ENCODE peak calls at places on chromosomes 3 and 15, in four cellular contexts. W, L, A and Y are unnamed samples.

GRCh38 chr15:89381330-89381729 is 46.7 kb upstream of the POLG start:
- DNase-seq in W (no peak), L (no peak), A (no peak), Y (no peak)

GRCh38 chr15:48962662-48963523 is 826 bp downstream of the SHC4 start:
- DNase-seq in W (peak; percentile 64), L (peak; percentile 58), A (peak; percentile 25), Y (peak; percentile 52)

GRCh38 chr3:133159498-133160475 is 121.6 kb downstream of the TMEM108 start:
- DNase-seq in W (no peak), L (no peak), A (no peak), Y (no peak)

GRCh38 chr3:53243165-53243564 is 12.7 kb downstream of the TKT start:
- DNase-seq in W (peak; percentile 73), L (no peak), A (no peak), Y (no peak)

GRCh38 chr3:169818330-169818729 is 5.6 kb upstream of the LRRC34 start:
- DNase-seq in W (no peak), L (no peak), A (no peak), Y (no peak)

GRCh38 chr15:31489801-31490646 is 163.4 kb downstream of the KLF13 start:
- DNase-seq in W (peak; percentile 67), L (no peak), A (no peak), Y (no peak)

GRCh38 chr3:10248184-10248983 is at the start of gene TATDN2:
- DNase-seq in W (peak; percentile 97), L (peak; percentile 98), A (peak; percentile 97), Y (peak; percentile 98)

GRCh38 chr3:71659758-71660666 is 65.2 kb downstream of the EIF4E3 start:
- DNase-seq in W (no peak), L (no peak), A (no peak), Y (no peak)

GRCh38 chr3:72999971-73000370 is 3.4 kb downstream of the PPP4R2 start:
- DNase-seq in W (no peak), L (no peak), A (no peak), Y (no peak)

GRCh38 chr3:148955544-148956346 is 35.6 kb upstream of the GYG1 start:
- DNase-seq in W (no peak), L (peak; percentile 66), A (peak; percentile 65), Y (peak; percentile 56)

GRCh38 chr3:64684715-64685261 is 3.0 kb downstream of the ADAMTS9 start:
- DNase-seq in W (peak; percentile 76), L (peak; percentile 72), A (peak; percentile 64), Y (peak; percentile 70)

GRCh38 chr3:36405193-36405592 is 24.9 kb downstream of the STAC start:
- DNase-seq in W (no peak), L (no peak), A (no peak), Y (no peak)

GRCh38 chr3:58058654-58059263 is 50.5 kb downstream of the FLNB start:
- DNase-seq in W (no peak), L (no peak), A (no peak), Y (no peak)

GRCh38 chr3:15206662-15207576 is 873 bp downstream of the CAPN7 start:
- DNase-seq in W (no peak), L (no peak), A (no peak), Y (peak; percentile 19)

GRCh38 chr3:143443851-143444331 is 324.3 kb downstream of the CHST2 start:
- DNase-seq in W (no peak), L (peak; percentile 64), A (no peak), Y (peak; percentile 26)

GRCh38 chr3:127721536-127721935 is 48.8 kb downstream of the ABTB1 start:
- DNase-seq in W (no peak), L (no peak), A (no peak), Y (no peak)

GRCh38 chr15:100879461-100880138 is at the start of gene ALDH1A3:
- DNase-seq in W (no peak), L (no peak), A (peak; percentile 45), Y (peak; percentile 73)

GRCh38 chr3:73136941-73137340 is 75.5 kb downstream of the EBLN2 start:
- DNase-seq in W (no peak), L (no peak), A (no peak), Y (no peak)

GRCh38 chr15:41233367-41233771 is 2.3 kb downstream of the CHP1 start:
- DNase-seq in W (no peak), L (no peak), A (no peak), Y (no peak)

GRCh38 chr15:78205856-78206255 is 28.5 kb downstream of the ACSBG1 start:
- DNase-seq in W (no peak), L (no peak), A (no peak), Y (no peak)

GRCh38 chr3:189862385-189863023 is 231.3 kb downstream of the TP63 start:
- DNase-seq in W (no peak), L (no peak), A (no peak), Y (no peak)

GRCh38 chr15:84624359-84624758 is 23.6 kb downstream of the ZSCAN2 start:
- DNase-seq in W (no peak), L (peak; percentile 7), A (no peak), Y (no peak)

GRCh38 chr15:31197497-31198414 is 96.2 kb upstream of the TRPM1 start:
- DNase-seq in W (peak; percentile 78), L (no peak), A (no peak), Y (no peak)

GRCh38 chr3:71581451-71581980 is 2.0 kb downstream of the FOXP1 start:
- DNase-seq in W (peak; percentile 78), L (peak; percentile 70), A (peak; percentile 33), Y (peak; percentile 71)

GRCh38 chr3:113695818-113696645 is at the start of gene USF3:
- DNase-seq in W (peak; percentile 91), L (peak; percentile 90), A (peak; percentile 76), Y (peak; percentile 76)

GRCh38 chr15:32667321-32667720 is 25.8 kb downstream of the SCG5 start:
- DNase-seq in W (no peak), L (no peak), A (no peak), Y (no peak)

GRCh38 chr3:183466575-183466974 is 38.2 kb upstream of the MCF2L2 start:
- DNase-seq in W (no peak), L (no peak), A (no peak), Y (no peak)

GRCh38 chr3:175105066-175105465 is 245.9 kb downstream of the NAALADL2 start:
- DNase-seq in W (no peak), L (no peak), A (no peak), Y (no peak)

GRCh38 chr3:66665021-66665695 is 164.3 kb upstream of the LRIG1 start:
- DNase-seq in W (no peak), L (no peak), A (no peak), Y (peak; percentile 54)

GRCh38 chr3:169627073-169627472 is 36.4 kb downstream of the MECOM start:
- DNase-seq in W (no peak), L (no peak), A (no peak), Y (no peak)

GRCh38 chr15:45612790-45613415 is 21.9 kb upstream of the SQOR start:
- DNase-seq in W (no peak), L (no peak), A (no peak), Y (no peak)

GRCh38 chr3:187798531-187799520 is 53.6 kb upstream of the BCL6 start:
- DNase-seq in W (no peak), L (peak; percentile 31), A (no peak), Y (no peak)

GRCh38 chr15:82804575-82804949 is 1.3 kb downstream of the FSD2 start:
- DNase-seq in W (no peak), L (no peak), A (no peak), Y (no peak)

GRCh38 chr3:52106951-52107611 is 47.1 kb downstream of the POC1A start:
- DNase-seq in W (no peak), L (peak; percentile 11), A (no peak), Y (peak; percentile 24)

GRCh38 chr15:98281130-98281529 is 320.6 kb downstream of the ARRDC4 start:
- DNase-seq in W (no peak), L (no peak), A (no peak), Y (no peak)

GRCh38 chr15:36784717-36785116 is 205.3 kb downstream of the CDIN1 start:
- DNase-seq in W (no peak), L (no peak), A (no peak), Y (no peak)

GRCh38 chr15:64622410-64623260 is 152.8 kb downstream of the RBPMS2 start:
- DNase-seq in W (no peak), L (no peak), A (no peak), Y (no peak)

GRCh38 chr3:40971191-40972168 is 227.8 kb upstream of the CTNNB1 start:
- DNase-seq in W (peak; percentile 80), L (peak; percentile 82), A (peak; percentile 86), Y (peak; percentile 68)

GRCh38 chr3:50811893-50812292 is 137.2 kb downstream of the DOCK3 start:
- DNase-seq in W (no peak), L (no peak), A (no peak), Y (no peak)

GRCh38 chr15:29826908-29827307 is 4.6 kb upstream of the TJP1 start:
- DNase-seq in W (no peak), L (no peak), A (no peak), Y (no peak)

GRCh38 chr3:152193673-152194267 is 75.0 kb upstream of the MBNL1 start:
- DNase-seq in W (peak; percentile 51), L (no peak), A (no peak), Y (no peak)

GRCh38 chr3:152195206-152195605 is 73.5 kb upstream of the MBNL1 start:
- DNase-seq in W (no peak), L (no peak), A (no peak), Y (no peak)

GRCh38 chr3:152192050-152192449 is 76.7 kb upstream of the MBNL1 start:
- DNase-seq in W (no peak), L (no peak), A (no peak), Y (no peak)

GRCh38 chr3:152190636-152191183 is 78.0 kb upstream of the MBNL1 start:
- DNase-seq in W (no peak), L (no peak), A (no peak), Y (no peak)

DNA sequence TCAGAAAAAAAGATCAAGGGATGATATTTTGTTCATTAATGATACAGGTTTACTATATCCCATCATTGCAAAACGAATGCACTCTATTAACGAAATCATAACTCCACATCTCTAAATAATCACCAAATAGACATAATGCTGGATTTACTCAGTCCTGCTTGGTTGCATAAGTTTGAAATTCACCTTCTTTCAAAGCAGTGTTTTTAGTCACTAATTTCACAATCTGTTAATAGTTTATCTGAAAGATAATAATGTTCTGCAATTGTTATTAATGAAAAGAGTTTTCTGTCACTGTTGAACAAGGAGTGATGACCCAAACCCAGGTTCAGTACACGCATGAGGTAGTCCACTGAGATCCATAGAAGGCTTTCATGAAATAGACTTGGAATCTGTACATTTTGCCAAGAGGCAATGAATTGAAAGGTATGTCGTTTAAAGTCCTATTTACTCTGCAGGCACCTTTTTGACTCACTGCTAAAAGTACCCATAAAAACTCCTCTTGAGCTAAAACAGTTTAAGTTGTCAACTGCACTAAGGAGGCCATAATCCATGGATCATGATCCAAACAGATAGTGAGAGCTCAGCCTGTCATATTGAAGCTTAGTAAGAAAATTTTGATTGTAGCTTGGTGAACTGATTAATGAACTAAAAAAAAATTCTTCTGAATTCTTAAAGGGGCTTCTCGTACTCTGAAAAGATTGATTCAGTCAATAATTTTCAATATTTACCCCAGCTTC is 75.6 kb upstream of the MBNL1 start:
- DNase-seq in W (no peak), L (no peak), A (no peak), Y (no peak)
- H3K4me3 ChIP-seq in W (peak overlapping the region; percentile 31), L (no peak overlapping the region), A (no peak overlapping the region), Y (peak overlapping the region; percentile 16)

GRCh38 chr15:20348291-20348899 is 193.2 kb downstream of the GOLGA6L6 start:
- DNase-seq in W (no peak), L (peak; percentile 39), A (no peak), Y (no peak)
- H3K9me3 ChIP-seq in W (peaks cover 7% of the 10 kb centered on the region), L (peaks cover 3% of the 10 kb centered on the region), A (no peaks in the 10 kb centered on the region), Y (no peaks in the 10 kb centered on the region)

GRCh38 chr3:11464356-11464755 is 179.4 kb downstream of the VGLL4 start:
- DNase-seq in W (no peak), L (no peak), A (no peak), Y (no peak)
- H3K27ac ChIP-seq in W (no peak overlapping the region), L (peak overlapping the region; percentile 43), A (peak overlapping the region; percentile 86), Y (peak overlapping the region; percentile 94)

GRCh38 chr3:26624209-26624775 is 1.7 kb downstream of the LRRC3B start:
- DNase-seq in W (no peak), L (no peak), A (no peak), Y (peak; percentile 26)
- H3K4me3 ChIP-seq in W (no peak overlapping the region), L (no peak overlapping the region), A (no peak overlapping the region), Y (peak overlapping the region; percentile 73)